ENCODE peak calls at places on chromosomes 1 and 21, in five cellular contexts. U, C, E, G and D are unnamed samples.

GRCh38 chr1:41626616-41627375 is 142.3 kb upstream of the EDN2 start:
- DNase-seq in U (no peak), C (no peak), E (no peak), G (no peak), D (no peak)

GRCh38 chr1:95133687-95134086 is 16.5 kb downstream of the TLCD4 start:
- DNase-seq in U (no peak), C (no peak), E (no peak), G (no peak), D (no peak)

GRCh38 chr1:55727010-55727409 is 511.8 kb upstream of the USP24 start:
- DNase-seq in U (no peak), C (no peak), E (no peak), G (no peak), D (no peak)

GRCh38 chr1:39105841-39106765 is 80.0 kb downstream of the NDUFS5 start:
- DNase-seq in U (no peak), C (peak; percentile 52), E (peak; percentile 36), G (peak; percentile 82), D (no peak)

GRCh38 chr1:48571303-48571987 is 99.4 kb upstream of the SPATA6 start:
- DNase-seq in U (no peak), C (no peak), E (peak; percentile 92), G (no peak), D (no peak)

GRCh38 chr1:75136158-75136815 is 2.1 kb downstream of the LHX8 start:
- DNase-seq in U (no peak), C (no peak), E (no peak), G (no peak), D (peak; percentile 80)

GRCh38 chr21:26457817-26458216 is 115.3 kb downstream of the CYYR1 start:
- DNase-seq in U (no peak), C (no peak), E (no peak), G (no peak), D (no peak)

GRCh38 chr1:70896224-70896623 is 151.4 kb downstream of the PTGER3 start:
- DNase-seq in U (no peak), C (no peak), E (no peak), G (no peak), D (no peak)

GRCh38 chr1:16605532-16605931 is 7.8 kb downstream of the NBPF1 start:
- DNase-seq in U (no peak), C (no peak), E (no peak), G (peak; percentile 64), D (peak; percentile 86)

GRCh38 chr1:93874025-93874651 is 4.9 kb downstream of the DNTTIP2 start:
- DNase-seq in U (no peak), C (no peak), E (no peak), G (no peak), D (no peak)

GRCh38 chr1:182394055-182394775 is 2.6 kb upstream of the GLUL start:
- DNase-seq in U (no peak), C (no peak), E (no peak), G (no peak), D (no peak)

DNA sequence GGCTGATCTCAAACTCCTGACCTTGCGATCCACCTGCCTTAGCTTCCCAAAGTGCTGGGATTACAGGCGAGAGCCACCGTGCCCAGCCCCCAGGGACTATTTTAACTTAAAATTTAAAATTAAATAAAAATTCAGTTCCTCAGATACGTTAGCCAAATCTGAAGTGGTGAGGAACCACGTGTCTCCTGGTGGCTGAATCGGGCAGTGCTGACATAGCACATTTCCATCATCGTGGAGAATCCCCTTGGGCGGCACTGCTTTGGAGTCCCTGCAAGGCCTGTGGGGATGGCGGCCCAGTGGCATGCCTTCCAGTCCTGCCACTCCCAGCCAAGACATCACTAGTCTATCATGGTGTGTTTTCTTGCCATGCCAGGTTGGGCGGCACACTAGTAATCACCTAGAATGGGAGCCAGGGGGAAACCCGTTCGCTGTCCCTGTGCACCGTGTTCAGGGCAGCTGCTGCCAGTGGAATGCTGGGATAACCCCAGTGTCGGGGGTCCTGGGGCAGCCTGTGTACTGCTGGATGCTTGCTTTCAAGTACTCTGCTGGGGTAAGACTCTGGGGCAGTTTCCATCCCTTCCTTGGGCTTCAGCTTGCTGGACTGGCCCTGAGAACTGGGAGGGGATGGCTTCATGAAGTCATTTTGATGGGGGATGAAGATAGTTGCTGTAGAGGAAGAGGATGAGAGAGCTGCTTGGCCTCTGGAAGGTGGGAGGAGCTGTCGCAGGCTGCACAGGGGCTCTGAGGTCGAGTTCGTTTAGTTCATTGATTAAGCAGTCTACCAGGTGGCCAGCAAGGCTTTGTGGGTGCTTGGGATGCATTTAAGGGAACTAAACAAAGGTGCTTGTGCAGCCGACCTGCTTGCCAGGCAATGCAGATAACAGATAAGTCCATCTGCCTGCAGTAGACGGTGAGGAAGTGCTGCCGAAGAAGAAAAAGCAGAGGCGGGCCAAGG is 4.6 kb downstream of the ZBTB48 start:
- DNase-seq in U (no peak), C (no peak), E (no peak), G (no peak), D (no peak)
- TF ChIP-seq CTCF in U (peak; percentile 38), C (no peak), E (peak; percentile 30), G (no peak), D (no peak)

GRCh38 chr1:158809261-158809660 is 21.9 kb upstream of the MNDA start:
- DNase-seq in U (no peak), C (no peak), E (no peak), G (no peak), D (no peak)
- H3K4me3 ChIP-seq in U (no peak overlapping the region), C (no peak overlapping the region), E (no peak overlapping the region), G (no peak overlapping the region), D (no peak overlapping the region)

GRCh38 chr1:205316179-205316578 is 5.4 kb downstream of the NUAK2 start:
- DNase-seq in U (no peak), C (no peak), E (no peak), G (no peak), D (no peak)

GRCh38 chr1:205310981-205311704 is 10.4 kb downstream of the NUAK2 start:
- DNase-seq in U (no peak), C (no peak), E (no peak), G (no peak), D (no peak)

GRCh38 chr1:205312866-205313680 is 8.5 kb downstream of the NUAK2 start:
- DNase-seq in U (no peak), C (no peak), E (no peak), G (no peak), D (no peak)

GRCh38 chr1:205314986-205315618 is 6.4 kb downstream of the NUAK2 start:
- DNase-seq in U (no peak), C (no peak), E (no peak), G (no peak), D (no peak)

GRCh38 chr1:205313681-205314308 is 7.8 kb downstream of the NUAK2 start:
- DNase-seq in U (no peak), C (peak; percentile 48), E (no peak), G (peak; percentile 90), D (no peak)
- TF ChIP-seq POLR2A in U (no peak), C (no peak), E (no peak), G (no peak), D (no peak)

GRCh38 chr21:25360593-25360992 is 246.7 kb downstream of the MRPL39 start:
- DNase-seq in U (no peak), C (no peak), E (no peak), G (no peak), D (no peak)
- TF ChIP-seq CTCF in U (no peak), C (no peak), E (no peak), G (no peak), D (no peak)

GRCh38 chr1:207025144-207025880 is 7.2 kb downstream of the C1orf116 start:
- DNase-seq in U (no peak), C (no peak), E (no peak), G (no peak), D (no peak)
- H3K4me3 ChIP-seq in U (no peak overlapping the region), C (no peak overlapping the region), E (no peak overlapping the region), G (no peak overlapping the region), D (no peak overlapping the region)

GRCh38 chr1:224387943-224388342 is 31.3 kb downstream of the CNIH4 start:
- DNase-seq in U (no peak), C (no peak), E (no peak), G (no peak), D (no peak)
- TF ChIP-seq POLR2A in U (no peak), C (no peak), E (no peak), G (no peak), D (no peak)

GRCh38 chr1:18673976-18674375 is 43.3 kb downstream of the PAX7 start:
- DNase-seq in U (no peak), C (no peak), E (no peak), G (no peak), D (no peak)
- TF ChIP-seq CTCF in U (no peak), C (no peak), E (no peak), G (no peak), D (no peak)

DNA sequence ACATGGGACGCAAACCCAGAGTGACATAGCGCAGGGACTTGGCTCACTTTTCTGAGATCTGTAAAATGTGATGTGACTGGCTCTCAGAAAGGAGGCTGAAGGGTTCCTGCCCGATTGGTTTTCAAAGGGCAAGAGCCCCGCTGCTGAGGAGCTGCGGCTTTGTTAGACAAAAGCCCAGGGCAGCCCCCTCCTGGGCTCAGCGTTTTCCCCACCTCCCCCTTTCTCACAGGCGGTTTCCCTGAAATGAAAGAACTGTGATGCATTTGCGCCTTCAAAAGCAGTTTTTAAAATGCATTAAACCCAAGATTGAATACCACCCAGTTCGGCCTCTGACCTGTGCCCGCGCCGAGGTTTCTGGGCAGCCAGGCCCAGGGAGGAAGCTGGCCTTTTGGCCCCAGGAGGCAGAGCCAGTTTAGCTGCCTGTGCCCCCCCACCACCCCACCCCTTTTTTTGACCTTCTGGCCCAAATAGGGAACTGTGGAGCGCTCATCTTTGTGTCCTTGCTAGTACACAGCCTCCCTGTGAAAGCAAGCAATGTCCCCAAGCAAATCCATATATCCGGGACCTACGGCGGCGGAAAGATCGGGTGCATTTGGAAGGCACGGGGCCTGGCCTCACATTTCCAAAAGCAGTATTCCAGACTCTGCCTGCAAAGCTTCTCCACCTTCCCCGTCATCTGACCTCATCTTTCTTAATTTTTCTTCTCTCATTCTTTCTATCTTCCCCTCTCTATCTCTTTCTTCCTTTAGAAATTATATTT is 28.6 kb downstream of the CD247 start:
- DNase-seq in U (no peak), C (no peak), E (no peak), G (no peak), D (no peak)
- H3K4me3 ChIP-seq in U (no peak overlapping the region), C (no peak overlapping the region), E (no peak overlapping the region), G (no peak overlapping the region), D (no peak overlapping the region)

GRCh38 chr1:145994391-145995120 is 1.8 kb downstream of the TXNIP start:
- DNase-seq in U (no peak), C (peak; percentile 27), E (no peak), G (no peak), D (no peak)
- TF ChIP-seq POLR2A in U (peak; percentile 29), C (no peak), E (no peak), G (no peak), D (no peak)

DNA sequence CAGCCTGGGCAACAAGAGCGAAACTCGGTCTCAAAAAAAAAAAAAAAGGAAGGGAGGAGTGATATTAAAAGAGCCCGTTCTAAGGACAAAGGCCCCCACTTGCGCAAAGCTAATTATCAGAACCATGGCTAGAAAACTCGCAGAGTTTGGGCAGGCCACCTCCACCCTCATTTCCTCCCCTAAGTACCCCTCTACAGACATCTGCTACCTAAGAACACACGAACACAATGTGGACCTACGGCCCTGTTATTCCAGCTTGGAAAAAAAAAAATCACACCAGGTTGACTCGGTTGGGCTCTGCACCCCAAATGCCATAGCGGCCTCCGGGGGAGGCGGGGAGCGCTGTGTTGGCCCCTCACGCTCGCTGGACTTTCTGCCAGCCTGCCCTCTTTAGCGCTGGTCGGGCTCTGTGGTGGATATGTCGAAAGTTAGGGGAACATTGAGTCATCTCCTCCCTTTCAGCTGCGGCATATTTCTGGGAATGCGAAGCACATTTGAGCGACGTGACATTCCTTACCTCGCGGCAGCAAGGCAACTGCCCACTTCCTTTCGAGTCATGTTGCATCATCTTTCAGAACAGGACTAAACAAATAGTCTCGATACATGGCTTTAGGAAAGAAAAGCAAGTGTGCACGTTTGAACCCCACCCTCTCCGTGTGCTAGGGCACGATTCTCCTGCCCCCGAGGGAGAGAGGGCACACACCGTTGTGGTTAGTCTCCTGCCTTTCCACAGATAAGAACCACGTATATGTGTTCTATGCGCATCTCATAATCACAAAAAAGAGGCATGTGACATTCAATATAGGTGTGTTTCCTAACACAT is 106.1 kb upstream of the SLC45A1 start:
- DNase-seq in U (no peak), C (no peak), E (peak; percentile 82), G (no peak), D (peak; percentile 67)
- TF ChIP-seq CTCF in U (no peak), C (no peak), E (no peak), G (no peak), D (no peak)